ENCODE peak calls at places on chromosomes 7 and 10, in five cellular contexts. R is fibroblast of lung; M is SJSA1; P is germinal center; Y is stimulated activated CD8-positive, alpha-beta memory T cell treated with anti-CD3 and anti-CD28 coated beads, Interleukin-4, amount 100 ng/mL, for 24 hours. C is an unnamed sample.

GRCh38 chr7:123183431-123183830 is 16.3 kb downstream of the SLC13A1 start:
- DNase-seq in Y (no peak), R (no peak), P (no peak), M (no peak), C (no peak)

GRCh38 chr7:55527314-55527713 is 45.0 kb downstream of the VOPP1 start:
- DNase-seq in M (no peak), P (no peak), R (no peak), Y (no peak), C (no peak)

GRCh38 chr7:108045669-108046068 is 42.7 kb upstream of the LAMB1 start:
- DNase-seq in M (no peak), R (peak), P (no peak), Y (no peak), C (no peak)

GRCh38 chr10:122490268-122490667 is 28.9 kb downstream of the HTRA1 start:
- DNase-seq in P (no peak), M (no peak), Y (no peak), R (peak), C (no peak)

GRCh38 chr7:20233362-20233761 is 16.2 kb upstream of the MACC1 start:
- DNase-seq in Y (no peak), R (no peak), M (no peak), P (no peak), C (no peak)

GRCh38 chr7:149873968-149874643 is at the start of gene ATP6V0E2:
- DNase-seq in R (no peak), Y (no peak), P (no peak), M (no peak), C (no peak)

GRCh38 chr10:64630534-64630933 is 1109.3 kb downstream of the REEP3 start:
- DNase-seq in M (no peak), Y (no peak), P (no peak), R (no peak), C (no peak)

GRCh38 chr7:944744-945143 is 9.7 kb downstream of the ADAP1 start:
- DNase-seq in R (no peak), Y (no peak), P (no peak), M (no peak), C (no peak)

GRCh38 chr10:43461950-43462349 is 25.0 kb downstream of the ZNF487 start:
- DNase-seq in Y (no peak), M (no peak), R (peak), P (peak), C (peak)

GRCh38 chr7:17939111-17939669 is 1.1 kb downstream of the SNX13 start:
- DNase-seq in R (peak), M (no peak), P (peak), Y (no peak), C (peak)

GRCh38 chr7:67716729-67717128 is 720.1 kb downstream of the TYW1 start:
- DNase-seq in P (no peak), M (no peak), R (no peak), Y (no peak), C (no peak)

GRCh38 chr7:1210321-1210978 is 22.2 kb upstream of the UNCX start:
- DNase-seq in P (no peak), R (no peak), Y (no peak), M (no peak), C (no peak)

GRCh38 chr10:7102084-7102483 is 308.8 kb downstream of the SFMBT2 start:
- DNase-seq in P (no peak), R (peak), M (no peak), Y (no peak), C (no peak)

GRCh38 chr10:84987039-84987438 is 658.6 kb downstream of the CCSER2 start:
- DNase-seq in P (no peak), M (no peak), Y (no peak), R (no peak), C (no peak)

GRCh38 chr7:50346548-50347497 is 42.3 kb downstream of the IKZF1 start:
- DNase-seq in P (no peak), Y (no peak), M (no peak), R (no peak), C (no peak)

GRCh38 chr7:131608112-131608498 is 51.7 kb upstream of the PODXL start:
- DNase-seq in P (no peak), M (no peak), Y (no peak), R (no peak), C (no peak)

C was measured in SW 1271.